ENCODE peak calls at places on chromosomes 1 and 21, in ten cellular contexts. One of them, this sample, is unnamed.
A peak's percentile ranks its signal among the peaks of the same experiment; 100 is the strongest.

GRCh38 chr1:55519276-55519675 is 304.1 kb upstream of the USP24 start:
- DNase-seq in NCI-H446 treated with DMSO at 0.1 percent for 48 hours: no peak
- DNase-seq in NCI-H460: no peak
- DNase-seq in stimulated activated CD4-positive, alpha-beta T cell treated with anti-CD3 and anti-CD28 coated beads, TNF-alpha, amount 100 ng/mL, for 1 hour: no peak
- DNase-seq in SK-N-MC: no peak
- DNase-seq in sigmoid colon: no peak
- DNase-seq in epithelial cell of esophagus: no peak
- DNase-seq in ELR: no peak
- DNase-seq in H54: no peak
- DNase-seq in GM12864: no peak
- DNase-seq in this sample: no peak

GRCh38 chr21:28633803-28634572 is 358.7 kb downstream of the LTN1 start:
- DNase-seq in GM12864: no peak
- DNase-seq in ELR: peak; percentile 91
- DNase-seq in H54: no peak
- DNase-seq in stimulated activated CD4-positive, alpha-beta T cell treated with anti-CD3 and anti-CD28 coated beads, TNF-alpha, amount 100 ng/mL, for 1 hour: no peak
- DNase-seq in SK-N-MC: no peak
- DNase-seq in epithelial cell of esophagus: peak; percentile 96
- DNase-seq in NCI-H446 treated with DMSO at 0.1 percent for 48 hours: no peak
- DNase-seq in sigmoid colon: no peak
- DNase-seq in NCI-H460: peak; percentile 64
- DNase-seq in this sample: no peak

GRCh38 chr1:246582301-246583055 is 16.2 kb downstream of the CNST start:
- DNase-seq in NCI-H460: no peak
- DNase-seq in GM12864: no peak
- DNase-seq in epithelial cell of esophagus: no peak
- DNase-seq in sigmoid colon: no peak
- DNase-seq in H54: no peak
- DNase-seq in SK-N-MC: no peak
- DNase-seq in stimulated activated CD4-positive, alpha-beta T cell treated with anti-CD3 and anti-CD28 coated beads, TNF-alpha, amount 100 ng/mL, for 1 hour: no peak
- DNase-seq in ELR: no peak
- DNase-seq in NCI-H446 treated with DMSO at 0.1 percent for 48 hours: no peak
- DNase-seq in this sample: no peak

GRCh38 chr1:10901091-10901893 is 104.8 kb upstream of the CASZ1 start:
- DNase-seq in GM12864: no peak
- DNase-seq in sigmoid colon: no peak
- DNase-seq in H54: peak; percentile 40
- DNase-seq in SK-N-MC: no peak
- DNase-seq in NCI-H446 treated with DMSO at 0.1 percent for 48 hours: no peak
- DNase-seq in NCI-H460: no peak
- DNase-seq in stimulated activated CD4-positive, alpha-beta T cell treated with anti-CD3 and anti-CD28 coated beads, TNF-alpha, amount 100 ng/mL, for 1 hour: no peak
- DNase-seq in ELR: no peak
- DNase-seq in epithelial cell of esophagus: peak; percentile 81
- DNase-seq in this sample: no peak

GRCh38 chr1:1826356-1827088 is 48.3 kb upstream of the NADK start:
- DNase-seq in NCI-H446 treated with DMSO at 0.1 percent for 48 hours: no peak
- DNase-seq in H54: no peak
- DNase-seq in stimulated activated CD4-positive, alpha-beta T cell treated with anti-CD3 and anti-CD28 coated beads, TNF-alpha, amount 100 ng/mL, for 1 hour: no peak
- DNase-seq in NCI-H460: no peak
- DNase-seq in ELR: no peak
- DNase-seq in epithelial cell of esophagus: peak; percentile 66
- DNase-seq in sigmoid colon: no peak
- DNase-seq in GM12864: no peak
- DNase-seq in SK-N-MC: no peak
- DNase-seq in this sample: no peak

GRCh38 chr1:201396859-201397464 is 2.2 kb downstream of the LAD1 start:
- DNase-seq in stimulated activated CD4-positive, alpha-beta T cell treated with anti-CD3 and anti-CD28 coated beads, TNF-alpha, amount 100 ng/mL, for 1 hour: no peak
- DNase-seq in epithelial cell of esophagus: peak; percentile 96
- DNase-seq in NCI-H460: no peak
- DNase-seq in NCI-H446 treated with DMSO at 0.1 percent for 48 hours: no peak
- DNase-seq in GM12864: no peak
- DNase-seq in SK-N-MC: no peak
- DNase-seq in H54: peak; percentile 60
- DNase-seq in ELR: peak; percentile 15
- DNase-seq in sigmoid colon: no peak
- DNase-seq in this sample: no peak

GRCh38 chr1:156676820-156677615 is at the start of gene NES:
- DNase-seq in GM12864: no peak
- DNase-seq in sigmoid colon: peak; percentile 89
- DNase-seq in SK-N-MC: no peak
- DNase-seq in stimulated activated CD4-positive, alpha-beta T cell treated with anti-CD3 and anti-CD28 coated beads, TNF-alpha, amount 100 ng/mL, for 1 hour: no peak
- DNase-seq in NCI-H446 treated with DMSO at 0.1 percent for 48 hours: no peak
- DNase-seq in NCI-H460: no peak
- DNase-seq in ELR: peak; percentile 51
- DNase-seq in H54: peak; percentile 85
- DNase-seq in epithelial cell of esophagus: no peak
- DNase-seq in this sample: no peak

GRCh38 chr21:16388291-16388690 is 658.5 kb downstream of the USP25 start:
- DNase-seq in epithelial cell of esophagus: peak; percentile 9
- DNase-seq in GM12864: no peak
- DNase-seq in NCI-H446 treated with DMSO at 0.1 percent for 48 hours: no peak
- DNase-seq in ELR: no peak
- DNase-seq in NCI-H460: no peak
- DNase-seq in sigmoid colon: no peak
- DNase-seq in H54: no peak
- DNase-seq in stimulated activated CD4-positive, alpha-beta T cell treated with anti-CD3 and anti-CD28 coated beads, TNF-alpha, amount 100 ng/mL, for 1 hour: no peak
- DNase-seq in SK-N-MC: no peak
- DNase-seq in this sample: no peak

GRCh38 chr1:56060901-56061300 is 518.5 kb downstream of the PLPP3 start:
- DNase-seq in H54: no peak
- DNase-seq in NCI-H446 treated with DMSO at 0.1 percent for 48 hours: no peak
- DNase-seq in GM12864: no peak
- DNase-seq in SK-N-MC: no peak
- DNase-seq in epithelial cell of esophagus: no peak
- DNase-seq in stimulated activated CD4-positive, alpha-beta T cell treated with anti-CD3 and anti-CD28 coated beads, TNF-alpha, amount 100 ng/mL, for 1 hour: no peak
- DNase-seq in NCI-H460: no peak
- DNase-seq in sigmoid colon: no peak
- DNase-seq in ELR: no peak
- DNase-seq in this sample: no peak

GRCh38 chr1:159854693-159855192 is 7.7 kb downstream of the VSIG8 start:
- DNase-seq in SK-N-MC: no peak
- DNase-seq in epithelial cell of esophagus: peak; percentile 76
- DNase-seq in NCI-H460: peak; percentile 80
- DNase-seq in GM12864: no peak
- DNase-seq in NCI-H446 treated with DMSO at 0.1 percent for 48 hours: no peak
- DNase-seq in stimulated activated CD4-positive, alpha-beta T cell treated with anti-CD3 and anti-CD28 coated beads, TNF-alpha, amount 100 ng/mL, for 1 hour: peak; percentile 21
- DNase-seq in H54: peak; percentile 95
- DNase-seq in ELR: peak; percentile 92
- DNase-seq in sigmoid colon: peak; percentile 93
- DNase-seq in this sample: no peak

GRCh38 chr1:158145173-158145719 is 35.4 kb upstream of the CD1D start:
- DNase-seq in NCI-H460: no peak
- DNase-seq in H54: no peak
- DNase-seq in GM12864: no peak
- DNase-seq in ELR: peak; percentile 78
- DNase-seq in SK-N-MC: no peak
- DNase-seq in sigmoid colon: no peak
- DNase-seq in epithelial cell of esophagus: peak; percentile 69
- DNase-seq in NCI-H446 treated with DMSO at 0.1 percent for 48 hours: peak; percentile 10
- DNase-seq in stimulated activated CD4-positive, alpha-beta T cell treated with anti-CD3 and anti-CD28 coated beads, TNF-alpha, amount 100 ng/mL, for 1 hour: no peak
- DNase-seq in this sample: no peak

GRCh38 chr1:172266528-172267174 is 153.8 kb upstream of the C1orf105 start:
- DNase-seq in SK-N-MC: no peak
- DNase-seq in NCI-H446 treated with DMSO at 0.1 percent for 48 hours: no peak
- DNase-seq in sigmoid colon: no peak
- DNase-seq in NCI-H460: no peak
- DNase-seq in GM12864: no peak
- DNase-seq in epithelial cell of esophagus: peak; percentile 25
- DNase-seq in stimulated activated CD4-positive, alpha-beta T cell treated with anti-CD3 and anti-CD28 coated beads, TNF-alpha, amount 100 ng/mL, for 1 hour: no peak
- DNase-seq in ELR: no peak
- DNase-seq in H54: no peak
- DNase-seq in this sample: no peak

GRCh38 chr1:169367096-169367685 is 406 bp downstream of the NME7 start:
- DNase-seq in stimulated activated CD4-positive, alpha-beta T cell treated with anti-CD3 and anti-CD28 coated beads, TNF-alpha, amount 100 ng/mL, for 1 hour: no peak
- DNase-seq in NCI-H446 treated with DMSO at 0.1 percent for 48 hours: no peak
- DNase-seq in epithelial cell of esophagus: no peak
- DNase-seq in H54: no peak
- DNase-seq in GM12864: no peak
- DNase-seq in SK-N-MC: no peak
- DNase-seq in sigmoid colon: no peak
- DNase-seq in NCI-H460: no peak
- DNase-seq in ELR: no peak
- DNase-seq in this sample: no peak

GRCh38 chr1:42741706-42742105 is 1.7 kb upstream of the CLDN19 start:
- DNase-seq in stimulated activated CD4-positive, alpha-beta T cell treated with anti-CD3 and anti-CD28 coated beads, TNF-alpha, amount 100 ng/mL, for 1 hour: no peak
- DNase-seq in H54: no peak
- DNase-seq in sigmoid colon: no peak
- DNase-seq in ELR: no peak
- DNase-seq in GM12864: no peak
- DNase-seq in epithelial cell of esophagus: no peak
- DNase-seq in NCI-H446 treated with DMSO at 0.1 percent for 48 hours: no peak
- DNase-seq in NCI-H460: no peak
- DNase-seq in SK-N-MC: no peak
- DNase-seq in this sample: no peak

GRCh38 chr1:119613769-119614358 is 34.2 kb downstream of the ZNF697 start:
- DNase-seq in SK-N-MC: peak; percentile 42
- DNase-seq in NCI-H460: peak; percentile 73
- DNase-seq in epithelial cell of esophagus: peak; percentile 89
- DNase-seq in stimulated activated CD4-positive, alpha-beta T cell treated with anti-CD3 and anti-CD28 coated beads, TNF-alpha, amount 100 ng/mL, for 1 hour: no peak
- DNase-seq in NCI-H446 treated with DMSO at 0.1 percent for 48 hours: peak; percentile 43
- DNase-seq in H54: peak; percentile 69
- DNase-seq in ELR: peak; percentile 88
- DNase-seq in sigmoid colon: peak; percentile 92
- DNase-seq in GM12864: peak; percentile 73
- DNase-seq in this sample: no peak

GRCh38 chr1:66773227-66773626 is 21.0 kb downstream of the DYNLT5 start:
- DNase-seq in sigmoid colon: no peak
- DNase-seq in GM12864: no peak
- DNase-seq in SK-N-MC: no peak
- DNase-seq in NCI-H460: no peak
- DNase-seq in H54: no peak
- DNase-seq in epithelial cell of esophagus: no peak
- DNase-seq in ELR: no peak
- DNase-seq in stimulated activated CD4-positive, alpha-beta T cell treated with anti-CD3 and anti-CD28 coated beads, TNF-alpha, amount 100 ng/mL, for 1 hour: no peak
- DNase-seq in NCI-H446 treated with DMSO at 0.1 percent for 48 hours: no peak
- DNase-seq in this sample: no peak

GRCh38 chr1:43582162-43582566 is 51.5 kb downstream of the PTPRF start:
- DNase-seq in ELR: peak; percentile 97
- DNase-seq in NCI-H460: no peak
- DNase-seq in stimulated activated CD4-positive, alpha-beta T cell treated with anti-CD3 and anti-CD28 coated beads, TNF-alpha, amount 100 ng/mL, for 1 hour: no peak
- DNase-seq in SK-N-MC: no peak
- DNase-seq in H54: peak; percentile 100
- DNase-seq in epithelial cell of esophagus: peak; percentile 99
- DNase-seq in NCI-H446 treated with DMSO at 0.1 percent for 48 hours: peak; percentile 73
- DNase-seq in sigmoid colon: no peak
- DNase-seq in GM12864: peak; percentile 43
- DNase-seq in this sample: peak; percentile 88

GRCh38 chr1:88736633-88737248 is 52.7 kb downstream of the PKN2 start:
- DNase-seq in H54: peak; percentile 5
- DNase-seq in GM12864: peak; percentile 5
- DNase-seq in SK-N-MC: no peak
- DNase-seq in stimulated activated CD4-positive, alpha-beta T cell treated with anti-CD3 and anti-CD28 coated beads, TNF-alpha, amount 100 ng/mL, for 1 hour: no peak
- DNase-seq in sigmoid colon: no peak
- DNase-seq in NCI-H460: peak; percentile 8
- DNase-seq in epithelial cell of esophagus: peak; percentile 61
- DNase-seq in NCI-H446 treated with DMSO at 0.1 percent for 48 hours: no peak
- DNase-seq in ELR: peak; percentile 67
- DNase-seq in this sample: no peak

GRCh38 chr1:111452581-111452980 is 3.3 kb downstream of the ATP5PB start:
- DNase-seq in NCI-H460: no peak
- DNase-seq in GM12864: no peak
- DNase-seq in NCI-H446 treated with DMSO at 0.1 percent for 48 hours: no peak
- DNase-seq in H54: no peak
- DNase-seq in sigmoid colon: no peak
- DNase-seq in ELR: no peak
- DNase-seq in stimulated activated CD4-positive, alpha-beta T cell treated with anti-CD3 and anti-CD28 coated beads, TNF-alpha, amount 100 ng/mL, for 1 hour: no peak
- DNase-seq in epithelial cell of esophagus: no peak
- DNase-seq in SK-N-MC: no peak
- DNase-seq in this sample: no peak

GRCh38 chr1:115322631-115323030 is 15.4 kb downstream of the NGF start:
- DNase-seq in SK-N-MC: no peak
- DNase-seq in stimulated activated CD4-positive, alpha-beta T cell treated with anti-CD3 and anti-CD28 coated beads, TNF-alpha, amount 100 ng/mL, for 1 hour: no peak
- DNase-seq in sigmoid colon: no peak
- DNase-seq in epithelial cell of esophagus: no peak
- DNase-seq in NCI-H446 treated with DMSO at 0.1 percent for 48 hours: no peak
- DNase-seq in GM12864: no peak
- DNase-seq in ELR: peak; percentile 73
- DNase-seq in NCI-H460: no peak
- DNase-seq in H54: no peak
- DNase-seq in this sample: no peak

GRCh38 chr1:181423301-181423918 is 59.9 kb upstream of the CACNA1E start:
- DNase-seq in NCI-H460: peak; percentile 47
- DNase-seq in H54: peak; percentile 39
- DNase-seq in sigmoid colon: no peak
- DNase-seq in GM12864: no peak
- DNase-seq in SK-N-MC: no peak
- DNase-seq in NCI-H446 treated with DMSO at 0.1 percent for 48 hours: peak; percentile 22
- DNase-seq in stimulated activated CD4-positive, alpha-beta T cell treated with anti-CD3 and anti-CD28 coated beads, TNF-alpha, amount 100 ng/mL, for 1 hour: no peak
- DNase-seq in epithelial cell of esophagus: peak; percentile 74
- DNase-seq in ELR: peak; percentile 52
- DNase-seq in this sample: peak; percentile 27

GRCh38 chr1:197481101-197481500 is 213.0 kb downstream of the CRB1 start:
- DNase-seq in H54: no peak
- DNase-seq in NCI-H460: no peak
- DNase-seq in SK-N-MC: no peak
- DNase-seq in sigmoid colon: no peak
- DNase-seq in ELR: peak; percentile 27
- DNase-seq in stimulated activated CD4-positive, alpha-beta T cell treated with anti-CD3 and anti-CD28 coated beads, TNF-alpha, amount 100 ng/mL, for 1 hour: no peak
- DNase-seq in epithelial cell of esophagus: no peak
- DNase-seq in GM12864: no peak
- DNase-seq in NCI-H446 treated with DMSO at 0.1 percent for 48 hours: no peak
- DNase-seq in this sample: no peak

GRCh38 chr1:2175681-2176454 is 18.7 kb downstream of the FAAP20 start:
- DNase-seq in sigmoid colon: no peak
- DNase-seq in NCI-H446 treated with DMSO at 0.1 percent for 48 hours: no peak
- DNase-seq in GM12864: no peak
- DNase-seq in stimulated activated CD4-positive, alpha-beta T cell treated with anti-CD3 and anti-CD28 coated beads, TNF-alpha, amount 100 ng/mL, for 1 hour: no peak
- DNase-seq in H54: no peak
- DNase-seq in ELR: no peak
- DNase-seq in SK-N-MC: no peak
- DNase-seq in NCI-H460: no peak
- DNase-seq in epithelial cell of esophagus: no peak
- DNase-seq in this sample: no peak

GRCh38 chr1:2252423-2252822 is 24.3 kb downstream of the SKI start:
- DNase-seq in NCI-H446 treated with DMSO at 0.1 percent for 48 hours: no peak
- DNase-seq in NCI-H460: no peak
- DNase-seq in epithelial cell of esophagus: no peak
- DNase-seq in ELR: no peak
- DNase-seq in SK-N-MC: no peak
- DNase-seq in stimulated activated CD4-positive, alpha-beta T cell treated with anti-CD3 and anti-CD28 coated beads, TNF-alpha, amount 100 ng/mL, for 1 hour: no peak
- DNase-seq in H54: no peak
- DNase-seq in sigmoid colon: no peak
- DNase-seq in GM12864: no peak
- DNase-seq in this sample: no peak

GRCh38 chr1:155379180-155379876 is 58.6 kb downstream of the RUSC1 start:
- DNase-seq in GM12864: no peak
- DNase-seq in NCI-H446 treated with DMSO at 0.1 percent for 48 hours: no peak
- DNase-seq in epithelial cell of esophagus: no peak
- DNase-seq in stimulated activated CD4-positive, alpha-beta T cell treated with anti-CD3 and anti-CD28 coated beads, TNF-alpha, amount 100 ng/mL, for 1 hour: no peak
- DNase-seq in ELR: peak; percentile 23
- DNase-seq in H54: no peak
- DNase-seq in NCI-H460: peak; percentile 12
- DNase-seq in SK-N-MC: peak; percentile 20
- DNase-seq in sigmoid colon: no peak
- DNase-seq in this sample: no peak

GRCh38 chr1:16235347-16235746 is 1.6 kb downstream of the CPLANE2 start:
- DNase-seq in epithelial cell of esophagus: no peak
- DNase-seq in stimulated activated CD4-positive, alpha-beta T cell treated with anti-CD3 and anti-CD28 coated beads, TNF-alpha, amount 100 ng/mL, for 1 hour: no peak
- DNase-seq in H54: no peak
- DNase-seq in NCI-H460: no peak
- DNase-seq in ELR: no peak
- DNase-seq in NCI-H446 treated with DMSO at 0.1 percent for 48 hours: no peak
- DNase-seq in sigmoid colon: no peak
- DNase-seq in GM12864: no peak
- DNase-seq in SK-N-MC: no peak
- DNase-seq in this sample: no peak

GRCh38 chr1:202965441-202965821 is 1.6 kb downstream of the CYB5R1 start:
- DNase-seq in GM12864: no peak
- DNase-seq in SK-N-MC: no peak
- DNase-seq in NCI-H446 treated with DMSO at 0.1 percent for 48 hours: no peak
- DNase-seq in sigmoid colon: no peak
- DNase-seq in H54: no peak
- DNase-seq in epithelial cell of esophagus: peak; percentile 92
- DNase-seq in stimulated activated CD4-positive, alpha-beta T cell treated with anti-CD3 and anti-CD28 coated beads, TNF-alpha, amount 100 ng/mL, for 1 hour: no peak
- DNase-seq in NCI-H460: no peak
- DNase-seq in ELR: no peak
- DNase-seq in this sample: no peak

GRCh38 chr1:63790989-63791388 is 17.2 kb downstream of the ROR1 start:
- DNase-seq in ELR: no peak
- DNase-seq in sigmoid colon: no peak
- DNase-seq in SK-N-MC: no peak
- DNase-seq in epithelial cell of esophagus: peak; percentile 9
- DNase-seq in NCI-H446 treated with DMSO at 0.1 percent for 48 hours: no peak
- DNase-seq in stimulated activated CD4-positive, alpha-beta T cell treated with anti-CD3 and anti-CD28 coated beads, TNF-alpha, amount 100 ng/mL, for 1 hour: no peak
- DNase-seq in H54: no peak
- DNase-seq in GM12864: no peak
- DNase-seq in NCI-H460: no peak
- DNase-seq in this sample: no peak